ENCODE peak calls at places on chromosomes 7 and 10, in five cellular contexts. P is mucosa of gallbladder, A is iris pigment epithelial cell, J is NCI-H2081 treated with DMSO at 0.1 percent for 48 hours, T is endothelial cell. Q is an unnamed sample.

GRCh38 chr7:28570970-28571288 is 158.6 kb downstream of the CREB5 start:
- DNase-seq in P (no peak), A (peak; percentile 26), J (no peak), T (no peak), Q (no peak)

GRCh38 chr7:157813053-157813452 is 476.2 kb downstream of the DNAJB6 start:
- DNase-seq in P (no peak), A (no peak), J (no peak), T (no peak), Q (no peak)

GRCh38 chr7:146656988-146657387 is 540.4 kb downstream of the CNTNAP2 start:
- DNase-seq in P (no peak), A (no peak), J (no peak), T (no peak), Q (no peak)

GRCh38 chr7:130994378-130995115 is 260.5 kb upstream of the KLF14 start:
- DNase-seq in P (peak; percentile 60), A (no peak), J (no peak), T (no peak), Q (no peak)

GRCh38 chr10:26479766-26480492 is 41.8 kb downstream of the APBB1IP start:
- DNase-seq in P (no peak), A (no peak), J (no peak), T (no peak), Q (no peak)

GRCh38 chr10:43440782-43441134 is 3.8 kb downstream of the ZNF487 start:
- DNase-seq in P (no peak), A (no peak), J (no peak), T (no peak), Q (no peak)

GRCh38 chr10:9911488-9911887 is 1106.2 kb upstream of the CELF2 start:
- DNase-seq in P (no peak), A (no peak), J (no peak), T (no peak), Q (no peak)

GRCh38 chr10:86757110-86757790 is 831 bp downstream of the BMPR1A start:
- DNase-seq in P (peak; percentile 14), A (peak; percentile 48), J (no peak), T (peak; percentile 18), Q (peak; percentile 73)

GRCh38 chr10:69089638-69090599 is 2.0 kb downstream of the SRGN start:
- DNase-seq in P (peak; percentile 50), A (peak; percentile 81), J (no peak), T (no peak), Q (peak; percentile 75)